ENCODE peak calls at places on chromosome 1, in eight cellular contexts. F is left ventricle myocardium inferior, P is mucosa of gallbladder, L is mammary epithelial cell, K is right atrium auricular region, C is activated T-cell treated with anti-CD3 and anti-CD28 coated beads for 1 hour, O is fibroblast of pulmonary artery, Z is pancreas. N is an unnamed sample.

GRCh38 chr1:178536844-178537371 is 24.0 kb downstream of the TEX35 start:
- DNase-seq in Z (no peak), F (peak; percentile 71), C (no peak), O (peak; percentile 96), P (peak; percentile 88), L (peak; percentile 72), K (peak; percentile 86), N (peak; percentile 86)

GRCh38 chr1:182377175-182377574 is 14.4 kb downstream of the GLUL start:
- DNase-seq in F (no peak), P (no peak), O (no peak), K (no peak), C (no peak), Z (no peak), L (peak; percentile 23), N (no peak)

GRCh38 chr1:63626222-63626621 is 33.0 kb downstream of the PGM1 start:
- DNase-seq in L (no peak), F (no peak), O (peak; percentile 62), P (peak; percentile 20), C (no peak), Z (no peak), K (no peak), N (no peak)

GRCh38 chr1:232211149-232211548 is 418.8 kb downstream of the SIPA1L2 start:
- DNase-seq in C (no peak), O (no peak), Z (no peak), F (no peak), P (no peak), L (no peak), K (no peak), N (no peak)

GRCh38 chr1:112923956-112924349 is 32.0 kb downstream of the SLC16A1 start:
- DNase-seq in F (no peak), K (no peak), Z (no peak), L (no peak), C (no peak), O (no peak), P (no peak), N (no peak)

GRCh38 chr1:75233302-75233929 is 99.2 kb downstream of the LHX8 start:
- DNase-seq in P (no peak), Z (no peak), O (peak; percentile 54), C (no peak), F (no peak), K (no peak), L (peak; percentile 37), N (no peak)

GRCh38 chr1:162590686-162591085 is 29.2 kb downstream of the UAP1 start:
- DNase-seq in P (no peak), L (no peak), C (no peak), O (no peak), Z (no peak), F (no peak), K (no peak), N (no peak)

GRCh38 chr1:11518016-11518670 is 39.2 kb downstream of the DISP3 start:
- DNase-seq in C (no peak), L (no peak), O (no peak), F (no peak), Z (no peak), P (no peak), K (no peak), N (peak; percentile 25)

GRCh38 chr1:171877711-171878110 is 36.4 kb downstream of the DNM3 start:
- DNase-seq in Z (no peak), F (no peak), P (no peak), K (no peak), C (no peak), L (peak; percentile 88), O (no peak), N (no peak)

GRCh38 chr1:104064391-104064790 is 314.7 kb downstream of the AMY1C start:
- DNase-seq in C (no peak), Z (no peak), F (no peak), P (no peak), L (no peak), K (no peak), O (no peak), N (no peak)

GRCh38 chr1:42931108-42931539 is 27.5 kb downstream of the SLC2A1 start:
- DNase-seq in P (no peak), F (no peak), O (peak; percentile 52), Z (no peak), K (no peak), L (peak; percentile 27), C (no peak), N (no peak)

GRCh38 chr1:27455166-27455811 is 34.7 kb downstream of the WASF2 start:
- DNase-seq in L (peak; percentile 72), C (no peak), Z (no peak), F (no peak), O (no peak), K (no peak), P (peak; percentile 19), N (no peak)

GRCh38 chr1:39501666-39502065 is 10.2 kb downstream of the BMP8A start:
- DNase-seq in Z (no peak), O (peak; percentile 77), P (no peak), L (peak; percentile 62), C (no peak), F (no peak), K (no peak), N (no peak)

GRCh38 chr1:76336951-76337371 is 262.4 kb downstream of the ST6GALNAC3 start:
- DNase-seq in Z (peak; percentile 32), L (no peak), P (peak; percentile 74), O (peak; percentile 98), K (no peak), F (peak; percentile 67), C (no peak), N (peak; percentile 47)

GRCh38 chr1:35707253-35708178 is 11.2 kb downstream of the C1orf216 start:
- DNase-seq in P (no peak), Z (peak; percentile 64), C (no peak), K (no peak), O (no peak), L (no peak), F (peak; percentile 15), N (no peak)

GRCh38 chr1:10738125-10738746 is 58.2 kb downstream of the CASZ1 start:
- DNase-seq in O (no peak), K (no peak), P (peak; percentile 66), C (no peak), F (no peak), Z (peak; percentile 93), L (no peak), N (no peak)

GRCh38 chr1:219629481-219629880 is 16.6 kb upstream of the ZC3H11B start:
- DNase-seq in O (no peak), Z (no peak), C (no peak), L (no peak), K (no peak), P (no peak), F (no peak), N (no peak)

GRCh38 chr1:197418693-197419092 is 150.6 kb downstream of the CRB1 start:
- DNase-seq in L (no peak), O (no peak), F (no peak), C (no peak), Z (no peak), K (no peak), P (no peak), N (no peak)

GRCh38 chr1:244833734-244834595 is 1.5 kb upstream of the COX20 start:
- DNase-seq in F (peak; percentile 48), Z (no peak), O (peak; percentile 77), K (no peak), L (peak; percentile 69), P (peak; percentile 45), C (peak; percentile 26), N (peak; percentile 45)

GRCh38 chr1:151036356-151036755 is at the start of gene BNIPL:
- DNase-seq in K (no peak), L (peak; percentile 21), P (no peak), C (no peak), O (no peak), F (no peak), Z (no peak), N (no peak)

GRCh38 chr1:107821340-107821739 is 143.6 kb downstream of the VAV3 start:
- DNase-seq in L (peak; percentile 1), K (no peak), Z (no peak), F (no peak), P (no peak), O (no peak), C (no peak), N (no peak)

GRCh38 chr1:26994020-26994745 is 691 bp downstream of the TRNP1 start:
- DNase-seq in L (no peak), Z (no peak), K (no peak), F (peak; percentile 27), C (peak; percentile 12), P (no peak), O (no peak), N (no peak)

GRCh38 chr1:97277891-97278662 is 556.5 kb downstream of the PTBP2 start:
- DNase-seq in C (no peak), F (no peak), L (peak; percentile 80), Z (no peak), P (no peak), O (peak; percentile 87), K (no peak), N (no peak)

GRCh38 chr1:175904808-175905207 is 161.4 kb upstream of the TNR start:
- DNase-seq in F (no peak), C (no peak), Z (no peak), O (no peak), L (no peak), K (no peak), P (no peak), N (no peak)

GRCh38 chr1:66302810-66303209 is 231.1 kb upstream of the SGIP1 start:
- DNase-seq in F (no peak), K (no peak), Z (no peak), C (no peak), O (no peak), P (no peak), L (no peak), N (no peak)

GRCh38 chr1:7940034-7940433 is 605 bp downstream of the TNFRSF9 start:
- DNase-seq in C (no peak), Z (no peak), O (peak; percentile 20), K (no peak), L (no peak), P (no peak), F (no peak), N (no peak)

GRCh38 chr1:89739844-89740216 is 81.0 kb upstream of the LRRC8D start:
- DNase-seq in O (no peak), F (no peak), L (no peak), K (no peak), Z (no peak), C (no peak), P (no peak), N (no peak)

GRCh38 chr1:14297356-14297755 is 301.1 kb upstream of the KAZN start:
- DNase-seq in C (no peak), Z (no peak), P (no peak), K (no peak), F (no peak), O (no peak), L (no peak), N (no peak)

GRCh38 chr1:14826731-14827326 is 228.3 kb downstream of the KAZN start:
- DNase-seq in L (no peak), F (no peak), C (no peak), Z (no peak), K (no peak), P (no peak), O (no peak), N (no peak)